ENCODE peak calls at places on chromosome 20, in ten cellular contexts. K, M, N, I, C, J, U, R, D and Q are unnamed samples.

GRCh38 chr20:8853805-8854338 is 215.0 kb upstream of the PLCB4 start:
- DNase-seq in J (no peak), R (peak), C (no peak), I (peak), K (peak), U (peak), M (peak), N (peak), D (peak), Q (peak)

GRCh38 chr20:9955646-9956045 is 79.1 kb upstream of the ANKEF1 start:
- DNase-seq in N (no peak), D (peak), C (no peak), J (no peak), I (no peak), U (no peak), R (no peak), K (no peak), M (no peak), Q (no peak)

GRCh38 chr20:62356948-62357667 is 10.0 kb downstream of the LAMA5 start:
- DNase-seq in J (no peak), M (no peak), C (no peak), U (no peak), I (no peak), K (no peak), D (peak), N (no peak), R (no peak), Q (no peak)

GRCh38 chr20:5195655-5196054 is 68.8 kb downstream of the CDS2 start:
- DNase-seq in R (no peak), J (no peak), I (no peak), M (no peak), K (no peak), N (no peak), D (peak), U (no peak), C (no peak), Q (no peak)

GRCh38 chr20:2449386-2449785 is 21.2 kb downstream of the SNRPB start:
- DNase-seq in C (no peak), D (no peak), K (no peak), U (no peak), J (no peak), N (no peak), R (no peak), M (no peak), I (no peak), Q (no peak)

GRCh38 chr20:34768105-34768504 is 57.3 kb downstream of the NCOA6 start:
- DNase-seq in M (no peak), R (no peak), N (no peak), K (no peak), U (no peak), J (no peak), D (peak), I (no peak), C (no peak), Q (no peak)

GRCh38 chr20:61916318-61916891 is 149.3 kb downstream of the TAF4 start:
- DNase-seq in N (no peak), U (no peak), C (no peak), J (no peak), M (no peak), K (no peak), R (no peak), I (no peak), D (no peak), Q (no peak)

GRCh38 chr20:37308098-37309050 is 18.9 kb downstream of the MANBAL start:
- DNase-seq in U (no peak), I (no peak), D (no peak), M (peak), K (no peak), C (peak), N (no peak), R (no peak), J (no peak), Q (peak)

GRCh38 chr20:22686097-22686496 is 101.7 kb upstream of the FOXA2 start:
- DNase-seq in K (peak), J (peak), C (peak), U (peak), N (peak), I (peak), D (peak), R (no peak), M (no peak), Q (no peak)

GRCh38 chr20:57581202-57582028 is 20.5 kb downstream of the PCK1 start:
- DNase-seq in D (no peak), I (no peak), C (no peak), N (no peak), R (no peak), K (peak), J (no peak), U (no peak), M (no peak), Q (no peak)

GRCh38 chr20:22744341-22745193 is 160.2 kb upstream of the FOXA2 start:
- DNase-seq in C (no peak), M (no peak), J (no peak), K (no peak), U (no peak), D (no peak), I (no peak), N (no peak), R (no peak), Q (no peak)

GRCh38 chr20:58017237-58017969 is 211.1 kb downstream of the ANKRD60 start:
- DNase-seq in M (no peak), C (no peak), R (no peak), D (peak), N (peak), I (peak), U (no peak), J (no peak), K (no peak), Q (no peak)

GRCh38 chr20:46928580-46929132 is 34.0 kb downstream of the EYA2 start:
- DNase-seq in U (no peak), N (no peak), D (peak), M (no peak), I (no peak), J (no peak), K (peak), R (no peak), C (no peak), Q (no peak)

GRCh38 chr20:24584078-24584477 is 114.6 kb downstream of the SYNDIG1 start:
- DNase-seq in U (no peak), D (no peak), M (no peak), R (no peak), I (no peak), N (no peak), C (no peak), K (no peak), J (no peak), Q (no peak)

GRCh38 chr20:33667245-33668086 is 723 bp downstream of the ACTL10 start:
- DNase-seq in K (no peak), R (peak), J (no peak), D (peak), M (no peak), N (peak), U (no peak), C (peak), I (no peak), Q (no peak)

GRCh38 chr20:926646-927045 is 10.5 kb upstream of the ANGPT4 start:
- DNase-seq in U (no peak), J (no peak), C (no peak), M (no peak), N (no peak), R (no peak), D (no peak), K (no peak), I (no peak), Q (no peak)

GRCh38 chr20:31867011-31867410 is 3.3 kb downstream of the DUSP15 start:
- DNase-seq in M (no peak), U (no peak), I (no peak), K (no peak), N (no peak), C (no peak), J (no peak), R (no peak), D (no peak), Q (no peak)
- TF ChIP-seq CTCF in M (no peak), U (no peak), I (no peak), K (no peak), N (no peak), C (no peak), J (no peak), R (no peak), D (no peak), Q (no peak)

GRCh38 chr20:63453029-63453523 is 19.4 kb downstream of the KCNQ2 start:
- DNase-seq in N (peak), M (peak), C (no peak), R (no peak), U (no peak), I (no peak), D (no peak), K (no peak), J (no peak), Q (peak)
- TF ChIP-seq CTCF in N (no peak), M (no peak), C (peak), R (no peak), U (no peak), I (no peak), D (no peak), K (no peak), J (no peak), Q (peak)

DNA sequence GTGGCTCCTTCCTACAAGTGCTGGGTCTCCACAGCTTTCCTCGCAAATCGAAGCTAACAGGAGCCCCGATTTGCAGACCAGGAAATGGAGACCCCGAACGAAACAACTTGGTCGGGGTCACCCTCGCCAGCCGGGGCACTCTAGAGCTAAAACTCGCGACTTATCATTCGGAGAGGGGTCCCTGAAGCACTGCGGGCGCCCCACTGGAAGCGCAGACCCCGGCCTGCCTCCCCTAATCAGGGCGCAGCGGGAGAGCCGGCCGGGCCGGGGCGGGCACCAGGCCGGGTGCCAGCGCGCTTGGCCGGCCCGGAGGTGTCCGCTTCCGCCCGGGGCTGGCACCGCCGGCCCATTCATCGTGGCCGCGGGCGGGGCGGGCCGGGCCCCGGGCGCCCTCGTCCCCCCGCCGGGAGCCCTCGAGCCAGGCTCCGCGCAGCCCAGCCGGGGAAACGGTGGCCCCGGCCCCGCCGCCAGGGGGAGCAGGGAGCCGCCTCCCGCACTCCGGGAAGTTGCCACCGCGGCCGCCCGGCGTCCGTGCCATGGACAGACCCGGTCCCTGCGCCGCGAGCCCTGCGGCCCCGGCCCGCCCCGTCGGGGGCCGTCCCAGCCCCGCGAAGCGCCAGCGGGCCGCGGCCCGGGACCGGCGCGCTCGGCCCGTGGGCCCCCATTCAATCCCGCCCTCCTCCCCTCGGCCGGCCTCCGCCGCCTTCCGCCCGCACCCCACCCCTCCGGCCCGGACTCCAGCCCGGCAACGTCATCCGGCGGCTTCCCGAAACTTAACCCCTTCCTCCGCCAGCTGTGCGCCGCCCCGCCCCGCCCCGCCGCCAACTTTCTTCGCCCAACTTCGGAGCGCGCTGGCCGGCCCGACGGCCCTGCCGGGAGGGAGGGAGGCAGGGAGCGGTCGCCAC is 954 bp downstream of the RRBP1 start:
- DNase-seq in I (no peak), U (peak), K (peak), M (peak), D (peak), N (peak), C (peak), J (peak), R (no peak), Q (peak)
- TF ChIP-seq CTCF in I (no peak), U (peak), K (peak), M (peak), D (peak), N (peak), C (peak), J (peak), R (peak), Q (peak)

GRCh38 chr20:51678041-51678697 is 90.0 kb downstream of the ATP9A start:
- DNase-seq in D (no peak), M (no peak), U (peak), N (no peak), K (no peak), I (no peak), C (no peak), R (no peak), J (no peak), Q (no peak)
- TF ChIP-seq CTCF in D (peak), M (no peak), U (no peak), N (no peak), K (no peak), I (no peak), C (no peak), R (peak), J (no peak), Q (no peak)

GRCh38 chr20:40727960-40728359 is 38.9 kb upstream of the MAFB start:
- DNase-seq in D (no peak), U (no peak), R (no peak), C (no peak), N (no peak), K (no peak), M (no peak), J (no peak), I (no peak), Q (no peak)

GRCh38 chr20:40728996-40729395 is 40.0 kb upstream of the MAFB start:
- DNase-seq in J (no peak), U (no peak), I (no peak), M (no peak), K (no peak), D (no peak), C (no peak), N (no peak), R (no peak), Q (no peak)

GRCh38 chr20:40724566-40724965 is 35.5 kb upstream of the MAFB start:
- DNase-seq in N (peak), M (no peak), U (no peak), K (no peak), D (no peak), J (no peak), I (no peak), R (no peak), C (no peak), Q (no peak)

GRCh38 chr20:40728470-40728869 is 39.4 kb upstream of the MAFB start:
- DNase-seq in C (no peak), R (no peak), M (no peak), D (no peak), U (no peak), J (no peak), N (no peak), I (no peak), K (no peak), Q (no peak)
- TF ChIP-seq CTCF in C (peak), R (no peak), M (no peak), D (peak), U (peak), J (no peak), N (peak), I (peak), K (no peak), Q (peak)

GRCh38 chr20:63843222-63843621 is 12.2 kb upstream of the ZBTB46 start:
- DNase-seq in M (no peak), D (no peak), R (no peak), J (no peak), U (no peak), K (no peak), I (no peak), C (no peak), N (no peak), Q (no peak)
- TF ChIP-seq CTCF in M (no peak), D (no peak), R (no peak), J (no peak), U (no peak), K (no peak), I (no peak), C (no peak), N (no peak), Q (no peak)

GRCh38 chr20:54102543-54102942 is 32.1 kb upstream of the BCAS1 start:
- DNase-seq in J (no peak), C (no peak), I (no peak), U (no peak), R (no peak), N (no peak), M (no peak), D (no peak), K (no peak), Q (no peak)

GRCh38 chr20:54105653-54106052 is 35.3 kb upstream of the BCAS1 start:
- DNase-seq in J (no peak), M (no peak), N (no peak), U (no peak), K (no peak), D (no peak), I (no peak), C (no peak), R (no peak), Q (no peak)

GRCh38 chr20:54106162-54106561 is 35.8 kb upstream of the BCAS1 start:
- DNase-seq in C (no peak), K (no peak), U (no peak), M (no peak), D (no peak), R (no peak), N (no peak), J (no peak), I (no peak), Q (no peak)

GRCh38 chr20:54103067-54103761 is 32.8 kb upstream of the BCAS1 start:
- DNase-seq in C (no peak), M (peak), U (peak), I (peak), N (peak), K (peak), J (peak), D (peak), R (no peak), Q (peak)

GRCh38 chr20:54103762-54104600 is 33.6 kb upstream of the BCAS1 start:
- DNase-seq in J (no peak), K (no peak), D (no peak), U (no peak), N (no peak), M (no peak), R (no peak), I (no peak), C (no peak), Q (no peak)
- TF ChIP-seq CTCF in J (no peak), K (no peak), D (no peak), U (no peak), N (no peak), M (no peak), R (no peak), I (no peak), C (no peak), Q (no peak)

GRCh38 chr20:13455713-13456112 is 183.0 kb downstream of the TASP1 start:
- DNase-seq in R (no peak), D (peak), K (no peak), M (no peak), I (no peak), N (no peak), J (no peak), U (no peak), C (no peak), Q (no peak)
- TF ChIP-seq CTCF in R (no peak), D (no peak), K (no peak), M (no peak), I (no peak), N (no peak), J (no peak), U (no peak), C (no peak), Q (no peak)